ENCODE peak calls at places on chromosomes 16 and 17, in eight cellular contexts. D is Caco-2; C is psoas muscle; F is transverse colon; L is mammary epithelial cell; I is CD8-positive, alpha-beta T cell; M is heart right ventricle; G is right cardiac atrium. V is an unnamed sample.

GRCh38 chr17:82095777-82096708 is 2.0 kb downstream of the FASN start:
- DNase-seq in D (no peak), C (peak; percentile 55), F (no peak), L (peak; percentile 25), G (peak; percentile 56), I (peak; percentile 19), M (no peak), V (no peak)

GRCh38 chr17:74305865-74306654 is 20.0 kb upstream of the KIF19 start:
- DNase-seq in C (no peak), M (no peak), D (no peak), G (no peak), I (no peak), L (no peak), F (no peak), V (no peak)

GRCh38 chr16:31183432-31184428 is 3.8 kb downstream of the FUS start:
- DNase-seq in D (no peak), G (no peak), I (no peak), M (no peak), C (no peak), F (no peak), L (no peak), V (no peak)

GRCh38 chr17:40618754-40619625 is 28.6 kb downstream of the SMARCE1 start:
- DNase-seq in G (no peak), I (no peak), F (no peak), L (no peak), D (no peak), M (no peak), C (peak; percentile 39), V (no peak)

GRCh38 chr17:7410634-7411426 is 3.2 kb downstream of the NLGN2 start:
- DNase-seq in D (no peak), L (no peak), G (no peak), C (no peak), M (no peak), I (no peak), F (no peak), V (no peak)

GRCh38 chr17:27754549-27754948 is 45.8 kb downstream of the NOS2 start:
- DNase-seq in C (no peak), L (no peak), F (no peak), I (no peak), D (peak; percentile 22), M (no peak), G (no peak), V (no peak)

GRCh38 chr16:81480856-81481821 is 36.5 kb downstream of the CMIP start:
- DNase-seq in G (no peak), F (peak; percentile 72), L (no peak), C (peak; percentile 75), D (peak; percentile 61), I (no peak), M (peak; percentile 55), V (peak; percentile 62)

GRCh38 chr16:2692251-2692947 is 10.1 kb downstream of the KCTD5 start:
- DNase-seq in I (no peak), F (no peak), G (peak; percentile 74), C (peak; percentile 79), D (no peak), L (no peak), M (peak; percentile 53), V (peak; percentile 79)

GRCh38 chr16:53680756-53681155 is 22.9 kb downstream of the RPGRIP1L start:
- DNase-seq in M (no peak), G (no peak), C (no peak), L (no peak), D (no peak), I (no peak), F (no peak), V (no peak)

GRCh38 chr17:50689956-50690886 is 17.5 kb downstream of the ANKRD40 start:
- DNase-seq in C (no peak), I (no peak), G (no peak), D (peak; percentile 51), M (no peak), L (peak; percentile 66), F (no peak), V (no peak)
- H3K4me1 ChIP-seq in C (peaks cover 17% of the 10 kb centered on the region), I (no peaks in the 10 kb centered on the region), G (peaks cover 5% of the 10 kb centered on the region), D (peaks cover 96% of the 10 kb centered on the region), M (peaks cover 13% of the 10 kb centered on the region), L (peaks cover 33% of the 10 kb centered on the region), F (peaks cover 76% of the 10 kb centered on the region), V (peaks cover 32% of the 10 kb centered on the region)

GRCh38 chr16:50280932-50281331 is 14.6 kb downstream of the ADCY7 start:
- DNase-seq in C (peak; percentile 29), D (no peak), L (no peak), M (no peak), F (no peak), I (no peak), G (peak; percentile 47), V (no peak)

GRCh38 chr16:50281391-50282009 is 15.1 kb downstream of the ADCY7 start:
- DNase-seq in F (no peak), D (no peak), G (peak; percentile 57), M (no peak), I (peak; percentile 12), C (peak; percentile 35), L (no peak), V (no peak)

GRCh38 chr16:50284131-50284911 is 18.0 kb downstream of the ADCY7 start:
- DNase-seq in G (peak; percentile 87), M (no peak), C (peak; percentile 76), I (peak; percentile 48), D (no peak), L (no peak), F (peak; percentile 52), V (peak; percentile 30)

GRCh38 chr16:50282955-50283631 is 16.7 kb downstream of the ADCY7 start:
- DNase-seq in M (no peak), F (no peak), C (no peak), L (no peak), I (peak; percentile 5), D (no peak), G (peak; percentile 42), V (no peak)

DNA sequence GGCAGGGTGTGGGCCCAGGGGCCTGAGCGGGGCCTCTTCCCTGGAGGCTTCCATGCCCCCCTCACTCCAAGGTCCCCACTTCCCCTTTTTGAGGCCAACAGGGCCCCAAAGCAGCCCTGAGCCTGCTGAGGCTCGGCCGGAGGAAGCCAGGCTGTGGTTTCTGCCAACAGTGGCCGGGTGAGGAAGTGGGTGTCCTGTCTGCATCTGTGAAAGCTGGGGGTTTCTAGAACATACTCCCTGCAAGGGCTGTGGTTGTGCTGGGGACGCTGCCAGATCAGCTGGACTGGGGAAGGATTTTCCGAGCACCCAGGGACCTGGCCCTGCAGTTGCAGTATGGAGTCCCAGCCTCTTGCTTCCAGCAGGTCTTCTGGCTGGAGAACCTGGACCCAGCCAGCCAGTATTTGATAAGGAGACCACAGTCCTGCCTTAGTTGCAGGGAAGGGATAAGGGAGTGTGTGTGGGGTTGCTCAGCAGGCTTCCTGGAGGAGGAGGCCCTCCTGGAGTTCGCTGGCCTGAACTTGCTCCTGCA is 15.7 kb downstream of the ADCY7 start:
- DNase-seq in L (no peak), C (peak; percentile 85), F (peak; percentile 84), M (peak; percentile 61), I (peak; percentile 74), D (no peak), G (peak; percentile 90), V (peak; percentile 58)
- H3K4me1 ChIP-seq in L (no peaks in the 10 kb centered on the region), C (peaks cover 11% of the 10 kb centered on the region), F (peaks cover 25% of the 10 kb centered on the region), M (peaks cover 25% of the 10 kb centered on the region), I (peaks cover 89% of the 10 kb centered on the region), D (peaks cover 2% of the 10 kb centered on the region), G (peaks cover 3% of the 10 kb centered on the region), V (no peaks in the 10 kb centered on the region)

GRCh38 chr16:73052441-73053030 is 4.6 kb upstream of the ZFHX3 start:
- DNase-seq in M (no peak), D (no peak), I (no peak), L (no peak), F (no peak), C (no peak), G (no peak), V (no peak)

GRCh38 chr16:73053038-73053378 is 5.1 kb upstream of the ZFHX3 start:
- DNase-seq in F (no peak), D (no peak), G (no peak), M (no peak), I (no peak), L (no peak), C (no peak), V (no peak)

GRCh38 chr16:73050115-73051099 is 2.5 kb upstream of the ZFHX3 start:
- DNase-seq in C (no peak), F (no peak), G (no peak), L (no peak), M (no peak), I (no peak), D (no peak), V (no peak)

GRCh38 chr16:73051216-73051615 is 3.3 kb upstream of the ZFHX3 start:
- DNase-seq in L (no peak), D (no peak), G (no peak), I (no peak), C (no peak), F (no peak), M (no peak), V (no peak)

DNA sequence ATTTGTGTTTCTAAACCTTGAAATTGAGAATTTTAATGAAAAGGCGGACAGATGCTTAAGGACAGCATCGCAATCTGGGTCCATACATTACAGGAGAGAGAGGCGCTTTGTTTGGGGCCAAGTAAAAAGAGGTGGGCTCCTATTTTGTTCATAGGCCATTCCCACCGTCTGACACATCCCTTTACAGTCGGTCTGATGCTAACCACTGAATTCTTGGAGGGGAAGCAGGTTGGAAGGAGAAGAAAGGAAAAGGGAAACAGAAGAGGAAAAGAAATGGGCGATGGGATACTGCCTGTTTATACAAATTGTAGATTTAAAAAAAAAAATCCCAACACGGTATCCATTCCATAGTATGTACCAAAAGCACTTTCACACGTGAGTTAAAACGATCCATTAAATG is 4.0 kb upstream of the ZFHX3 start:
- DNase-seq in I (no peak), G (no peak), C (no peak), L (no peak), M (no peak), F (no peak), D (no peak), V (no peak)
- H3K4me1 ChIP-seq in I (no peaks in the 10 kb centered on the region), G (peaks cover 12% of the 10 kb centered on the region), C (peaks cover 58% of the 10 kb centered on the region), L (peaks cover 51% of the 10 kb centered on the region), M (peaks cover 60% of the 10 kb centered on the region), F (peaks cover 78% of the 10 kb centered on the region), D (peaks cover 68% of the 10 kb centered on the region), V (peaks cover 18% of the 10 kb centered on the region)

GRCh38 chr16:24853169-24853824 is 7.5 kb downstream of the SLC5A11 start:
- DNase-seq in F (no peak), L (no peak), D (no peak), I (no peak), M (no peak), G (no peak), C (no peak), V (no peak)

GRCh38 chr16:24849641-24850040 is 3.9 kb downstream of the SLC5A11 start:
- DNase-seq in C (no peak), I (no peak), F (no peak), G (no peak), L (no peak), D (no peak), M (no peak), V (no peak)

GRCh38 chr16:24852281-24852721 is 6.5 kb downstream of the SLC5A11 start:
- DNase-seq in F (no peak), L (no peak), G (no peak), M (no peak), I (no peak), D (no peak), C (no peak), V (no peak)

GRCh38 chr16:24850289-24850931 is 4.6 kb downstream of the SLC5A11 start:
- DNase-seq in F (no peak), C (no peak), M (no peak), G (no peak), D (no peak), I (no peak), L (peak; percentile 75), V (no peak)

DNA sequence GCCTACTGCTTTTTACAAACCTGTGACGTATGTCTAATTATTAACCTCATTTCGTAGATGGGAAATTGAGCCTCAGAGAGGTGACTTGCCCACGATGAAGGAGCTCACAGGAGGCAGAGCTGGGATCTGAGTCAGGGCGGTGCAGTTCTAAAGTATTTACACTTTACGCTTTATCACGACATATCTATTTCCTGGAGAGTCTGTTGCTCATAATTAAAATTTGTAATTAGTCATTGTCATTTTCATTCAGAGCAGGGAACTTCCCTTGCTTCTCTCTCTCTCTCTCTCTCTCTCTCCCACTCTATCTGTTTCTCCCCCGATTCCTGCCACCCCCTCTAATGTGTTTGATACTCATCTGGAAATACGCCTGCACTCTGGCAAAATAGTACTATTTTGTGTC is 5.9 kb downstream of the SLC5A11 start:
- DNase-seq in M (no peak), C (no peak), L (peak; percentile 46), D (no peak), F (no peak), I (no peak), G (no peak), V (no peak)
- H3K4me1 ChIP-seq in M (no peaks in the 10 kb centered on the region), C (no peaks in the 10 kb centered on the region), L (peaks cover 23% of the 10 kb centered on the region), D (peaks cover 5% of the 10 kb centered on the region), F (no peaks in the 10 kb centered on the region), I (no peaks in the 10 kb centered on the region), G (no peaks in the 10 kb centered on the region), V (peaks cover 8% of the 10 kb centered on the region)